ENCODE peak calls at places on chromosomes 16 and 17, in seven cellular contexts. H is AG09309; S is nucleus accumbens; Z is stimulated activated CD8-positive, alpha-beta memory T cell treated with anti-CD3 and anti-CD28 coated beads, Interleukin-7, amount 100 ng/mL, for 1 hour; B is left ventricle myocardium superior; D is CD8-positive, alpha-beta T cell; F is NCI-H1092. G is an unnamed sample.

GRCh38 chr16:3623642-3624041 is 12.2 kb upstream of the SLX4 start:
- DNase-seq in H (no peak), S (no peak), Z (no peak), B (no peak), D (no peak), F (no peak), G (no peak)

GRCh38 chr17:28474035-28474640 is 694 bp downstream of the SLC13A2 start:
- DNase-seq in H (no peak), S (no peak), Z (no peak), B (no peak), D (no peak), F (no peak), G (no peak)

GRCh38 chr17:68457168-68457538 is at the start of gene WIPI1:
- DNase-seq in H (no peak), S (no peak), Z (peak), B (no peak), D (no peak), F (no peak), G (no peak)

GRCh38 chr17:7146115-7146514 is 31.5 kb upstream of the ASGR2 start:
- DNase-seq in H (no peak), S (no peak), Z (no peak), B (no peak), D (no peak), F (no peak), G (no peak)

GRCh38 chr17:4934173-4934979 is 2.3 kb downstream of the GP1BA start:
- DNase-seq in H (no peak), S (no peak), Z (no peak), B (peak), D (no peak), F (no peak), G (peak)

GRCh38 chr16:27735031-27735430 is 185.1 kb downstream of the KATNIP start:
- DNase-seq in H (no peak), S (no peak), Z (no peak), B (no peak), D (no peak), F (no peak), G (no peak)

GRCh38 chr17:18319604-18320256 is 4.6 kb downstream of the SMCR8 start:
- DNase-seq in H (peak), S (no peak), Z (no peak), B (no peak), D (no peak), F (no peak), G (no peak)

GRCh38 chr16:9105189-9105588 is 13.7 kb downstream of the HAPSTR1 start:
- DNase-seq in H (no peak), S (no peak), Z (no peak), B (no peak), D (no peak), F (no peak), G (no peak)

GRCh38 chr16:17002557-17002956 is 468.2 kb downstream of the XYLT1 start:
- DNase-seq in H (no peak), S (no peak), Z (no peak), B (no peak), D (no peak), F (no peak), G (no peak)

GRCh38 chr17:81927145-81927652 is 336 bp downstream of the MAFG start:
- DNase-seq in H (no peak), S (no peak), Z (no peak), B (no peak), D (no peak), F (no peak), G (no peak)

GRCh38 chr17:58415371-58416055 is 1.8 kb downstream of the RNF43 start:
- DNase-seq in H (no peak), S (no peak), Z (no peak), B (peak), D (no peak), F (no peak), G (no peak)

GRCh38 chr17:45719335-45720071 is 64.6 kb upstream of the CRHR1 start:
- DNase-seq in H (peak), S (no peak), Z (no peak), B (no peak), D (no peak), F (no peak), G (no peak)

GRCh38 chr16:57128787-57129389 is 36.5 kb downstream of the CPNE2 start:
- DNase-seq in H (no peak), S (no peak), Z (no peak), B (no peak), D (peak), F (no peak), G (peak)

GRCh38 chr17:82104797-82105416 is 6.9 kb upstream of the FASN start:
- DNase-seq in H (no peak), S (no peak), Z (no peak), B (no peak), D (no peak), F (no peak), G (no peak)

GRCh38 chr17:72640415-72641165 is 451.9 kb downstream of the SLC39A11 start:
- DNase-seq in H (no peak), S (no peak), Z (no peak), B (no peak), D (no peak), F (no peak), G (no peak)

GRCh38 chr17:32114536-32114935 is 27.8 kb upstream of the RHOT1 start:
- DNase-seq in H (no peak), S (no peak), Z (no peak), B (no peak), D (no peak), F (no peak), G (no peak)